ENCODE peak calls at places on chromosomes 3 and 15, in seven cellular contexts. S is H7, U is lower lobe of right lung, C is GM06990, O is testis, I is T-helper 1 cell, L is NCI-H460. E is an unnamed sample.

GRCh38 chr3:16122155-16122554 is 52.3 kb upstream of the GALNT15 start:
- DNase-seq in S (no peak), I (no peak), L (no peak), U (no peak), C (no peak), O (no peak), E (no peak)

GRCh38 chr15:68418611-68419161 is 13.3 kb downstream of the ITGA11 start:
- DNase-seq in U (no peak), S (no peak), I (no peak), O (peak), L (no peak), C (no peak), E (no peak)

GRCh38 chr3:151228291-151229125 is 25.5 kb upstream of the GPR171 start:
- DNase-seq in U (no peak), L (peak), S (no peak), O (no peak), I (no peak), C (no peak), E (no peak)

GRCh38 chr3:187150599-187150998 is 11.3 kb upstream of the RPL39L start:
- DNase-seq in C (no peak), U (peak), S (no peak), O (peak), L (peak), I (peak), E (no peak)

GRCh38 chr3:11661827-11662226 is 18.1 kb upstream of the VGLL4 start:
- DNase-seq in C (no peak), S (no peak), L (no peak), U (no peak), I (no peak), O (no peak), E (no peak)

GRCh38 chr3:67384790-67385397 is 269.5 kb downstream of the SUCLG2 start:
- DNase-seq in U (no peak), L (peak), S (peak), O (peak), C (no peak), I (peak), E (no peak)

GRCh38 chr3:120742198-120743080 is at the start of the genes GTF2E1 and RABL3:
- DNase-seq in U (peak), I (peak), C (peak), L (peak), O (peak), S (peak), E (peak)

GRCh38 chr15:39338251-39338650 is 242.6 kb upstream of the THBS1 start:
- DNase-seq in O (no peak), L (no peak), C (no peak), U (no peak), S (no peak), I (no peak), E (no peak)

GRCh38 chr3:127037423-127037841 is 54.5 kb downstream of the PLXNA1 start:
- DNase-seq in L (no peak), C (no peak), O (peak), U (peak), I (no peak), S (peak), E (no peak)

GRCh38 chr3:51962854-51963530 is 4.3 kb downstream of the PCBP4 start:
- DNase-seq in C (no peak), O (peak), S (no peak), I (no peak), L (no peak), U (no peak), E (no peak)

GRCh38 chr15:31342381-31342780 is 15.7 kb downstream of the KLF13 start:
- DNase-seq in L (no peak), I (no peak), C (no peak), O (no peak), U (no peak), S (no peak), E (no peak)

GRCh38 chr3:134002326-134002725 is 27.4 kb downstream of the SLCO2A1 start:
- DNase-seq in I (no peak), C (no peak), O (no peak), U (no peak), L (no peak), S (no peak), E (no peak)

GRCh38 chr3:175464362-175464761 is 605.2 kb downstream of the NAALADL2 start:
- DNase-seq in S (no peak), U (no peak), I (no peak), C (no peak), L (no peak), O (no peak), E (no peak)

GRCh38 chr3:135023985-135024658 is 229.1 kb downstream of the EPHB1 start:
- DNase-seq in O (no peak), S (no peak), C (no peak), L (no peak), U (no peak), I (no peak), E (no peak)

GRCh38 chr3:50428007-50428633 is 68.8 kb upstream of the TMEM115 start:
- DNase-seq in U (no peak), I (no peak), L (no peak), S (no peak), C (no peak), O (no peak), E (peak)

GRCh38 chr3:171054921-171055320 is 28.4 kb upstream of the SLC2A2 start:
- DNase-seq in L (peak), S (no peak), U (no peak), C (no peak), O (no peak), I (no peak), E (no peak)

GRCh38 chr15:72888211-72888610 is 104.7 kb upstream of the ADPGK start:
- DNase-seq in L (no peak), C (no peak), S (no peak), I (no peak), U (no peak), O (no peak), E (no peak)

GRCh38 chr3:12998648-12999047 is 74.6 kb downstream of the IQSEC1 start:
- DNase-seq in I (no peak), S (no peak), L (no peak), O (no peak), C (no peak), U (no peak), E (no peak)

GRCh38 chr3:169477790-169478189 is 185.7 kb downstream of the MECOM start:
- DNase-seq in O (no peak), U (no peak), C (no peak), L (no peak), S (no peak), I (no peak), E (no peak)

GRCh38 chr3:100761211-100761921 is 52.1 kb downstream of the TFG start:
- DNase-seq in S (peak), I (no peak), O (no peak), U (no peak), C (no peak), L (no peak), E (no peak)

GRCh38 chr15:22240403-22240802 is 160.1 kb downstream of the OR4M2 start:
- DNase-seq in O (no peak), S (no peak), L (no peak), C (no peak), U (no peak), I (no peak), E (no peak)

GRCh38 chr15:44199393-44199792 is 4.3 kb upstream of the FRMD5 start:
- DNase-seq in I (no peak), L (no peak), C (no peak), S (no peak), O (no peak), U (no peak), E (no peak)

GRCh38 chr3:30649572-30650310 is 43.3 kb downstream of the TGFBR2 start:
- DNase-seq in U (no peak), S (no peak), I (no peak), L (no peak), C (no peak), O (no peak), E (no peak)

GRCh38 chr15:71362987-71363968 is 248.0 kb downstream of the THSD4 start:
- DNase-seq in U (no peak), L (no peak), S (peak), O (no peak), C (no peak), I (no peak), E (no peak)

GRCh38 chr3:172140499-172141391 is 101.4 kb downstream of the FNDC3B start:
- DNase-seq in U (no peak), I (no peak), S (no peak), L (peak), C (no peak), O (no peak), E (no peak)

GRCh38 chr3:62149962-62150361 is 223.4 kb downstream of the FEZF2 start:
- DNase-seq in C (peak), L (no peak), I (no peak), O (no peak), S (no peak), U (no peak), E (no peak)